ENCODE peak calls at places on chromosomes 5 and 9, in seven cellular contexts. One of them, this sample, is unnamed.
A peak's percentile ranks its signal among the peaks of the same experiment; 100 is the strongest.

GRCh38 chr9:124812401-124813016 is 35.6 kb downstream of the OLFML2A start:
- DNase-seq in MM.1S: no peak
- DNase-seq in GM23248: peak; percentile 97
- DNase-seq in hepatocyte: peak; percentile 86
- DNase-seq in HCT116: peak; percentile 84
- DNase-seq in PC-3: peak; percentile 84
- DNase-seq in GM23338: no peak
- DNase-seq in this sample: peak; percentile 16

GRCh38 chr9:20028849-20029231 is 240.0 kb upstream of the SLC24A2 start:
- DNase-seq in HCT116: no peak
- DNase-seq in MM.1S: no peak
- DNase-seq in GM23338: no peak
- DNase-seq in GM23248: no peak
- DNase-seq in PC-3: no peak
- DNase-seq in hepatocyte: no peak
- DNase-seq in this sample: no peak

GRCh38 chr9:103798620-103799019 is 295.5 kb upstream of the SMC2 start:
- DNase-seq in PC-3: peak; percentile 43
- DNase-seq in GM23338: no peak
- DNase-seq in GM23248: peak; percentile 6
- DNase-seq in HCT116: no peak
- DNase-seq in MM.1S: peak; percentile 81
- DNase-seq in hepatocyte: peak; percentile 15
- DNase-seq in this sample: no peak

GRCh38 chr9:98341157-98342102 is 86.0 kb upstream of the TBC1D2 start:
- DNase-seq in hepatocyte: no peak
- DNase-seq in HCT116: no peak
- DNase-seq in GM23248: no peak
- DNase-seq in MM.1S: no peak
- DNase-seq in PC-3: no peak
- DNase-seq in GM23338: no peak
- DNase-seq in this sample: no peak

GRCh38 chr5:22928821-22929482 is 75.8 kb upstream of the CDH12 start:
- DNase-seq in GM23338: peak; percentile 53
- DNase-seq in MM.1S: no peak
- DNase-seq in hepatocyte: no peak
- DNase-seq in HCT116: no peak
- DNase-seq in GM23248: no peak
- DNase-seq in PC-3: no peak
- DNase-seq in this sample: peak; percentile 58

GRCh38 chr5:87074934-87075541 is 192.6 kb upstream of the RASA1 start:
- DNase-seq in GM23248: no peak
- DNase-seq in PC-3: peak; percentile 78
- DNase-seq in GM23338: no peak
- DNase-seq in hepatocyte: no peak
- DNase-seq in HCT116: peak; percentile 43
- DNase-seq in MM.1S: peak; percentile 93
- DNase-seq in this sample: peak; percentile 2

GRCh38 chr9:71285191-71285656 is 163.8 kb upstream of the TRPM3 start:
- DNase-seq in HCT116: peak; percentile 43
- DNase-seq in hepatocyte: peak; percentile 81
- DNase-seq in GM23248: peak; percentile 69
- DNase-seq in PC-3: peak; percentile 72
- DNase-seq in GM23338: peak; percentile 91
- DNase-seq in MM.1S: peak; percentile 71
- DNase-seq in this sample: peak; percentile 81

GRCh38 chr5:85000671-85001070 is 616.0 kb upstream of the EDIL3 start:
- DNase-seq in hepatocyte: no peak
- DNase-seq in GM23248: no peak
- DNase-seq in GM23338: no peak
- DNase-seq in HCT116: no peak
- DNase-seq in PC-3: peak; percentile 57
- DNase-seq in MM.1S: no peak
- DNase-seq in this sample: no peak

GRCh38 chr9:93674580-93675335 is 98.4 kb downstream of the PHF2 start:
- DNase-seq in HCT116: no peak
- DNase-seq in MM.1S: no peak
- DNase-seq in GM23338: no peak
- DNase-seq in hepatocyte: no peak
- DNase-seq in GM23248: no peak
- DNase-seq in PC-3: no peak
- DNase-seq in this sample: no peak

GRCh38 chr5:86716121-86716520 is 98.4 kb downstream of the COX7C start:
- DNase-seq in hepatocyte: no peak
- DNase-seq in GM23338: peak; percentile 32
- DNase-seq in GM23248: no peak
- DNase-seq in HCT116: no peak
- DNase-seq in PC-3: no peak
- DNase-seq in MM.1S: no peak
- DNase-seq in this sample: peak; percentile 8

GRCh38 chr5:81007637-81008027 is 47.5 kb downstream of the RASGRF2 start:
- DNase-seq in hepatocyte: no peak
- DNase-seq in MM.1S: no peak
- DNase-seq in GM23248: no peak
- DNase-seq in GM23338: no peak
- DNase-seq in HCT116: no peak
- DNase-seq in PC-3: no peak
- DNase-seq in this sample: no peak

DNA sequence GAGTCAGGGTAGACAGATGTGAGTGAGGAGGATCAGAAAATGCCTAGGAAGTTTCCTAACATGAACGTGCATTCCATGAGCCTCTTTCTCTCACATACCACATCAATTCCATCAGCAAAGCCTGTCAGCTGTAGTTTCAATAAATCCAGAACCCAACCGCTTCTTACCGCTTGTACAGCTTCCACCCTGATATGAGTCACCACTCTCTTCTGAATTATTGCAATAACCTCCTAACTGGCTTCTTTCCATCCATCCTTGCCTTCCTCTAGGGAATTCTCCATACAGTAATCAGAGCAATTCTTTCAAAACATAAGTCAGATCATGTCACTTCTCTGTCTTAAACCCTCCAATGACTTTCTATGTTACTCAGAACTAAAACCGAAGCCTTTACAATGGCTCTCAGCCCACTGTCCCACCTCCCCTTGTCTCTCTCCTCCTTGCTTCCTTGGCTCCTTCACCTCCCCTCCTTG is 8.1 kb upstream of the RAD23B start:
- DNase-seq in HCT116: peak; percentile 46
- DNase-seq in MM.1S: no peak
- DNase-seq in hepatocyte: peak; percentile 80
- DNase-seq in PC-3: peak; percentile 88
- DNase-seq in GM23248: peak; percentile 99
- DNase-seq in GM23338: no peak
- DNase-seq in this sample: no peak
- TF ChIP-seq EZH2 in HCT116: no peak
- TF ChIP-seq EZH2 in MM.1S: no peak
- TF ChIP-seq EZH2 in hepatocyte: no peak
- TF ChIP-seq EZH2 in PC-3: no peak
- TF ChIP-seq EZH2 in GM23248: no peak
- TF ChIP-seq EZH2 in GM23338: no peak
- TF ChIP-seq EZH2 in this sample: no peak

GRCh38 chr5:59769041-59769360 is 124.5 kb downstream of the PDE4D start:
- DNase-seq in GM23248: peak; percentile 38
- DNase-seq in GM23338: no peak
- DNase-seq in hepatocyte: no peak
- DNase-seq in PC-3: no peak
- DNase-seq in HCT116: no peak
- DNase-seq in MM.1S: no peak
- DNase-seq in this sample: no peak

GRCh38 chr5:59766394-59766793 is 127.1 kb downstream of the PDE4D start:
- DNase-seq in GM23248: no peak
- DNase-seq in HCT116: no peak
- DNase-seq in GM23338: no peak
- DNase-seq in PC-3: no peak
- DNase-seq in MM.1S: no peak
- DNase-seq in hepatocyte: peak; percentile 26
- DNase-seq in this sample: no peak

GRCh38 chr5:59767753-59768159 is 125.8 kb downstream of the PDE4D start:
- DNase-seq in hepatocyte: no peak
- DNase-seq in GM23338: no peak
- DNase-seq in MM.1S: no peak
- DNase-seq in PC-3: no peak
- DNase-seq in HCT116: no peak
- DNase-seq in GM23248: no peak
- DNase-seq in this sample: no peak

GRCh38 chr5:59769832-59770231 is 123.7 kb downstream of the PDE4D start:
- DNase-seq in GM23338: no peak
- DNase-seq in hepatocyte: no peak
- DNase-seq in PC-3: peak; percentile 41
- DNase-seq in HCT116: no peak
- DNase-seq in GM23248: peak; percentile 42
- DNase-seq in MM.1S: no peak
- DNase-seq in this sample: no peak

GRCh38 chr5:59768204-59769040 is 125.1 kb downstream of the PDE4D start:
- DNase-seq in MM.1S: no peak
- DNase-seq in PC-3: peak; percentile 65
- DNase-seq in hepatocyte: peak; percentile 85
- DNase-seq in HCT116: no peak
- DNase-seq in GM23248: peak; percentile 70
- DNase-seq in GM23338: peak; percentile 81
- DNase-seq in this sample: peak; percentile 93
- TF ChIP-seq EZH2phosphoT487 in MM.1S: no peak
- TF ChIP-seq EZH2phosphoT487 in PC-3: no peak
- TF ChIP-seq EZH2phosphoT487 in hepatocyte: no peak
- TF ChIP-seq EZH2phosphoT487 in HCT116: no peak
- TF ChIP-seq EZH2phosphoT487 in GM23248: no peak
- TF ChIP-seq EZH2phosphoT487 in GM23338: no peak
- TF ChIP-seq EZH2phosphoT487 in this sample: peak; percentile 49

DNA sequence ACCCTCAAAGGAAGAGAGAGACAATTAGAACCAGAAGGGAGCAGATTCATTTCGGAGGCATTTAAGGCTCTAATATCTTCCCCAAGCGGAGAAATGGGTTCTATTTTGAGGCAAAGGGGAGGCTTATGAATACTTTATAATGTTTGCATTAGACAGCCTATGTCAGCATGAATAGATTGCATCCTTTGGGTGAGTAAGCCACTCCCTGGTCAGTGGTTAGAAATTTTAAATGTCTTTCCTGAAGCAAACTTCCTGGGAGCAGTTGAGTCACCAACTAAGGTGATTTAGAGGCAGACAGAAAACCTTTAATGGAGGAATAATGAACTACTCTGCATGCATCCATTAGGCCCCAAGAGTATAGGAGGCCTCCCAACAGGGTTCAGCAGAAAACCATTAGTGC is 204.9 kb downstream of the ELAVL2 start:
- DNase-seq in PC-3: peak; percentile 92
- DNase-seq in hepatocyte: no peak
- DNase-seq in GM23248: no peak
- DNase-seq in HCT116: no peak
- DNase-seq in GM23338: no peak
- DNase-seq in MM.1S: no peak
- DNase-seq in this sample: no peak
- TF ChIP-seq EZH2 in PC-3: no peak
- TF ChIP-seq EZH2 in hepatocyte: no peak
- TF ChIP-seq EZH2 in GM23248: no peak
- TF ChIP-seq EZH2 in HCT116: no peak
- TF ChIP-seq EZH2 in GM23338: no peak
- TF ChIP-seq EZH2 in MM.1S: no peak
- TF ChIP-seq EZH2 in this sample: no peak

GRCh38 chr5:157063776-157064430 is 5.0 kb upstream of the HAVCR1 start:
- DNase-seq in GM23248: no peak
- DNase-seq in GM23338: no peak
- DNase-seq in hepatocyte: peak; percentile 35
- DNase-seq in PC-3: no peak
- DNase-seq in MM.1S: no peak
- DNase-seq in HCT116: no peak
- DNase-seq in this sample: no peak

GRCh38 chr5:157059093-157059539 is at the start of gene HAVCR1:
- DNase-seq in MM.1S: no peak
- DNase-seq in hepatocyte: peak; percentile 43
- DNase-seq in GM23338: no peak
- DNase-seq in PC-3: no peak
- DNase-seq in HCT116: no peak
- DNase-seq in GM23248: no peak
- DNase-seq in this sample: no peak

GRCh38 chr5:157057459-157058370 is 1.2 kb downstream of the HAVCR1 start:
- DNase-seq in MM.1S: no peak
- DNase-seq in hepatocyte: no peak
- DNase-seq in GM23248: peak; percentile 26
- DNase-seq in PC-3: no peak
- DNase-seq in GM23338: no peak
- DNase-seq in HCT116: no peak
- DNase-seq in this sample: no peak

GRCh38 chr5:157059891-157060290 is 975 bp upstream of the HAVCR1 start:
- DNase-seq in hepatocyte: no peak
- DNase-seq in PC-3: peak; percentile 19
- DNase-seq in HCT116: no peak
- DNase-seq in GM23338: no peak
- DNase-seq in MM.1S: no peak
- DNase-seq in GM23248: peak; percentile 60
- DNase-seq in this sample: no peak
- TF ChIP-seq EZH2phosphoT487 in hepatocyte: no peak
- TF ChIP-seq EZH2phosphoT487 in PC-3: no peak
- TF ChIP-seq EZH2phosphoT487 in HCT116: no peak
- TF ChIP-seq EZH2phosphoT487 in GM23338: no peak
- TF ChIP-seq EZH2phosphoT487 in MM.1S: no peak
- TF ChIP-seq EZH2phosphoT487 in GM23248: no peak
- TF ChIP-seq EZH2phosphoT487 in this sample: no peak

DNA sequence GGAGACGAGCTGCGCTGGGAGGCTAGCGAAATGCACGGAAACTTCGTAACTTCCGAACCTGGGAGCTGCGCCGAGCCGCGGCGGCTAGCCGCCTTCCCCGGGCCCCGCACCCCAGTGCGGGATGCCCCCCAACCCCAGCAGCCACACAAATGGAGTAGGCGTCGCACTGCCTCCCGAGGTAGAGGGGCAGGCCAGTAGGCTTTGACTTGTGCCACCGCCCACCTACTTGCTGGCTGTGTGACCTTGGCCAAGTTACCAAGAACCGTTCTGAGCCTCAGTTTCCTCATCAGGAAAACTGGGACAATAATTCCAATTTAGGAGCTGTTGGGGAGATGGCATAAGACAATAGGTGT is 540 bp upstream of the STRBP start:
- DNase-seq in PC-3: no peak
- DNase-seq in MM.1S: no peak
- DNase-seq in GM23248: no peak
- DNase-seq in GM23338: no peak
- DNase-seq in HCT116: no peak
- DNase-seq in hepatocyte: no peak
- DNase-seq in this sample: no peak
- TF ChIP-seq EZH2 in PC-3: no peak
- TF ChIP-seq EZH2 in MM.1S: no peak
- TF ChIP-seq EZH2 in GM23248: no peak
- TF ChIP-seq EZH2 in GM23338: no peak
- TF ChIP-seq EZH2 in HCT116: no peak
- TF ChIP-seq EZH2 in hepatocyte: no peak
- TF ChIP-seq EZH2 in this sample: no peak

This sample was measured in neural progenitor cell.